ENCODE peak calls at places on chromosomes 5 and 9, in nine cellular contexts. One of them, this sample, is unnamed.
A peak's percentile ranks its signal among the peaks of the same experiment; 100 is the strongest.

GRCh38 chr9:129661029-129661428 is 4.4 kb upstream of the PRRX2 start:
- DNase-seq in CD8-positive, alpha-beta memory T cell: no peak
- DNase-seq in fibroblast of the aortic adventitia: no peak
- DNase-seq in kidney tubule cell: no peak
- DNase-seq in posterior cingulate gyrus: no peak
- DNase-seq in amniotic epithelial cell: no peak
- DNase-seq in iris pigment epithelial cell: no peak
- DNase-seq in stomach: no peak
- DNase-seq in activated CD4-positive, alpha-beta T cell treated with anti-CD3 and anti-CD28 coated beads for 24 hours: no peak
- DNase-seq in this sample: no peak

GRCh38 chr5:175470756-175471155 is 7.6 kb upstream of the SFXN1 start:
- DNase-seq in CD8-positive, alpha-beta memory T cell: no peak
- DNase-seq in fibroblast of the aortic adventitia: peak; percentile 4
- DNase-seq in kidney tubule cell: no peak
- DNase-seq in posterior cingulate gyrus: no peak
- DNase-seq in amniotic epithelial cell: no peak
- DNase-seq in iris pigment epithelial cell: no peak
- DNase-seq in stomach: no peak
- DNase-seq in activated CD4-positive, alpha-beta T cell treated with anti-CD3 and anti-CD28 coated beads for 24 hours: no peak
- DNase-seq in this sample: no peak

GRCh38 chr5:89723907-89724306 is 685.6 kb downstream of the CETN3 start:
- DNase-seq in CD8-positive, alpha-beta memory T cell: no peak
- DNase-seq in fibroblast of the aortic adventitia: no peak
- DNase-seq in kidney tubule cell: no peak
- DNase-seq in posterior cingulate gyrus: no peak
- DNase-seq in amniotic epithelial cell: no peak
- DNase-seq in iris pigment epithelial cell: peak; percentile 8
- DNase-seq in stomach: no peak
- DNase-seq in activated CD4-positive, alpha-beta T cell treated with anti-CD3 and anti-CD28 coated beads for 24 hours: no peak
- DNase-seq in this sample: no peak

GRCh38 chr5:127567026-127567768 is 49.8 kb downstream of the PRRC1 start:
- DNase-seq in CD8-positive, alpha-beta memory T cell: no peak
- DNase-seq in fibroblast of the aortic adventitia: no peak
- DNase-seq in kidney tubule cell: no peak
- DNase-seq in posterior cingulate gyrus: no peak
- DNase-seq in amniotic epithelial cell: no peak
- DNase-seq in iris pigment epithelial cell: no peak
- DNase-seq in stomach: no peak
- DNase-seq in activated CD4-positive, alpha-beta T cell treated with anti-CD3 and anti-CD28 coated beads for 24 hours: no peak
- DNase-seq in this sample: no peak

GRCh38 chr9:137021979-137022619 is 5.9 kb downstream of the ABCA2 start:
- DNase-seq in CD8-positive, alpha-beta memory T cell: peak; percentile 75
- DNase-seq in fibroblast of the aortic adventitia: peak; percentile 34
- DNase-seq in kidney tubule cell: peak; percentile 87
- DNase-seq in posterior cingulate gyrus: peak; percentile 86
- DNase-seq in amniotic epithelial cell: peak; percentile 62
- DNase-seq in iris pigment epithelial cell: peak; percentile 73
- DNase-seq in stomach: peak; percentile 84
- DNase-seq in activated CD4-positive, alpha-beta T cell treated with anti-CD3 and anti-CD28 coated beads for 24 hours: peak; percentile 73
- DNase-seq in this sample: peak; percentile 84

GRCh38 chr9:91770229-91770628 is 179.8 kb downstream of the ROR2 start:
- DNase-seq in CD8-positive, alpha-beta memory T cell: no peak
- DNase-seq in fibroblast of the aortic adventitia: no peak
- DNase-seq in kidney tubule cell: no peak
- DNase-seq in posterior cingulate gyrus: no peak
- DNase-seq in amniotic epithelial cell: no peak
- DNase-seq in iris pigment epithelial cell: no peak
- DNase-seq in stomach: no peak
- DNase-seq in activated CD4-positive, alpha-beta T cell treated with anti-CD3 and anti-CD28 coated beads for 24 hours: no peak
- DNase-seq in this sample: no peak

GRCh38 chr9:98866435-98867108 is 59.1 kb downstream of the GALNT12 start:
- DNase-seq in CD8-positive, alpha-beta memory T cell: no peak
- DNase-seq in fibroblast of the aortic adventitia: peak; percentile 44
- DNase-seq in kidney tubule cell: no peak
- DNase-seq in posterior cingulate gyrus: no peak
- DNase-seq in amniotic epithelial cell: no peak
- DNase-seq in iris pigment epithelial cell: no peak
- DNase-seq in stomach: no peak
- DNase-seq in activated CD4-positive, alpha-beta T cell treated with anti-CD3 and anti-CD28 coated beads for 24 hours: no peak
- DNase-seq in this sample: no peak

GRCh38 chr9:111231801-111232580 is 98.0 kb downstream of the OR2K2 start:
- DNase-seq in CD8-positive, alpha-beta memory T cell: no peak
- DNase-seq in fibroblast of the aortic adventitia: no peak
- DNase-seq in kidney tubule cell: no peak
- DNase-seq in posterior cingulate gyrus: no peak
- DNase-seq in amniotic epithelial cell: no peak
- DNase-seq in iris pigment epithelial cell: no peak
- DNase-seq in stomach: no peak
- DNase-seq in activated CD4-positive, alpha-beta T cell treated with anti-CD3 and anti-CD28 coated beads for 24 hours: no peak
- DNase-seq in this sample: no peak

GRCh38 chr5:167378894-167379723 is 912.3 kb upstream of the WWC1 start:
- DNase-seq in CD8-positive, alpha-beta memory T cell: no peak
- DNase-seq in fibroblast of the aortic adventitia: no peak
- DNase-seq in kidney tubule cell: no peak
- DNase-seq in posterior cingulate gyrus: no peak
- DNase-seq in amniotic epithelial cell: no peak
- DNase-seq in iris pigment epithelial cell: no peak
- DNase-seq in stomach: no peak
- DNase-seq in activated CD4-positive, alpha-beta T cell treated with anti-CD3 and anti-CD28 coated beads for 24 hours: no peak
- DNase-seq in this sample: no peak

GRCh38 chr9:70043689-70044449 is at the start of gene MAMDC2:
- DNase-seq in CD8-positive, alpha-beta memory T cell: no peak
- DNase-seq in fibroblast of the aortic adventitia: peak; percentile 23
- DNase-seq in kidney tubule cell: peak; percentile 60
- DNase-seq in posterior cingulate gyrus: peak; percentile 56
- DNase-seq in amniotic epithelial cell: no peak
- DNase-seq in iris pigment epithelial cell: peak; percentile 41
- DNase-seq in stomach: peak; percentile 27
- DNase-seq in activated CD4-positive, alpha-beta T cell treated with anti-CD3 and anti-CD28 coated beads for 24 hours: no peak
- DNase-seq in this sample: no peak

GRCh38 chr9:126704157-126704941 is 90.6 kb downstream of the LMX1B start:
- DNase-seq in CD8-positive, alpha-beta memory T cell: no peak
- DNase-seq in fibroblast of the aortic adventitia: peak; percentile 43
- DNase-seq in kidney tubule cell: peak; percentile 70
- DNase-seq in posterior cingulate gyrus: peak; percentile 85
- DNase-seq in amniotic epithelial cell: peak; percentile 76
- DNase-seq in iris pigment epithelial cell: peak; percentile 76
- DNase-seq in stomach: no peak
- DNase-seq in activated CD4-positive, alpha-beta T cell treated with anti-CD3 and anti-CD28 coated beads for 24 hours: no peak
- DNase-seq in this sample: no peak

GRCh38 chr9:113233146-113233545 is 11.8 kb downstream of the SLC31A1 start:
- DNase-seq in CD8-positive, alpha-beta memory T cell: no peak
- DNase-seq in fibroblast of the aortic adventitia: no peak
- DNase-seq in kidney tubule cell: no peak
- DNase-seq in posterior cingulate gyrus: no peak
- DNase-seq in amniotic epithelial cell: no peak
- DNase-seq in iris pigment epithelial cell: peak; percentile 49
- DNase-seq in stomach: no peak
- DNase-seq in activated CD4-positive, alpha-beta T cell treated with anti-CD3 and anti-CD28 coated beads for 24 hours: no peak
- DNase-seq in this sample: no peak

GRCh38 chr5:149959406-149960236 is 937 bp upstream of the SLC26A2 start:
- DNase-seq in CD8-positive, alpha-beta memory T cell: peak; percentile 26
- DNase-seq in fibroblast of the aortic adventitia: peak; percentile 74
- DNase-seq in kidney tubule cell: peak; percentile 83
- DNase-seq in posterior cingulate gyrus: no peak
- DNase-seq in amniotic epithelial cell: peak; percentile 84
- DNase-seq in iris pigment epithelial cell: peak; percentile 90
- DNase-seq in stomach: no peak
- DNase-seq in activated CD4-positive, alpha-beta T cell treated with anti-CD3 and anti-CD28 coated beads for 24 hours: peak; percentile 14
- DNase-seq in this sample: no peak

GRCh38 chr5:165393839-165394238 is 1888.4 kb downstream of the MAT2B start:
- DNase-seq in CD8-positive, alpha-beta memory T cell: no peak
- DNase-seq in fibroblast of the aortic adventitia: no peak
- DNase-seq in kidney tubule cell: no peak
- DNase-seq in posterior cingulate gyrus: no peak
- DNase-seq in amniotic epithelial cell: no peak
- DNase-seq in iris pigment epithelial cell: no peak
- DNase-seq in stomach: no peak
- DNase-seq in activated CD4-positive, alpha-beta T cell treated with anti-CD3 and anti-CD28 coated beads for 24 hours: no peak
- DNase-seq in this sample: no peak

GRCh38 chr5:74391410-74391809 is 249.1 kb downstream of the ENC1 start:
- DNase-seq in CD8-positive, alpha-beta memory T cell: no peak
- DNase-seq in fibroblast of the aortic adventitia: no peak
- DNase-seq in kidney tubule cell: no peak
- DNase-seq in posterior cingulate gyrus: no peak
- DNase-seq in amniotic epithelial cell: no peak
- DNase-seq in iris pigment epithelial cell: no peak
- DNase-seq in stomach: no peak
- DNase-seq in activated CD4-positive, alpha-beta T cell treated with anti-CD3 and anti-CD28 coated beads for 24 hours: no peak
- DNase-seq in this sample: no peak

GRCh38 chr9:136857606-136858412 is 5.7 kb downstream of the MAMDC4 start:
- DNase-seq in CD8-positive, alpha-beta memory T cell: no peak
- DNase-seq in fibroblast of the aortic adventitia: no peak
- DNase-seq in kidney tubule cell: no peak
- DNase-seq in posterior cingulate gyrus: peak; percentile 7
- DNase-seq in amniotic epithelial cell: no peak
- DNase-seq in iris pigment epithelial cell: no peak
- DNase-seq in stomach: peak; percentile 69
- DNase-seq in activated CD4-positive, alpha-beta T cell treated with anti-CD3 and anti-CD28 coated beads for 24 hours: no peak
- DNase-seq in this sample: no peak

GRCh38 chr5:133336969-133337410 is 275.4 kb downstream of the FSTL4 start:
- DNase-seq in CD8-positive, alpha-beta memory T cell: no peak
- DNase-seq in fibroblast of the aortic adventitia: no peak
- DNase-seq in kidney tubule cell: no peak
- DNase-seq in posterior cingulate gyrus: no peak
- DNase-seq in amniotic epithelial cell: no peak
- DNase-seq in iris pigment epithelial cell: no peak
- DNase-seq in stomach: no peak
- DNase-seq in activated CD4-positive, alpha-beta T cell treated with anti-CD3 and anti-CD28 coated beads for 24 hours: no peak
- DNase-seq in this sample: no peak

GRCh38 chr5:60613826-60614225 is 86.1 kb downstream of the DEPDC1B start:
- DNase-seq in CD8-positive, alpha-beta memory T cell: no peak
- DNase-seq in fibroblast of the aortic adventitia: no peak
- DNase-seq in kidney tubule cell: no peak
- DNase-seq in posterior cingulate gyrus: no peak
- DNase-seq in amniotic epithelial cell: no peak
- DNase-seq in iris pigment epithelial cell: no peak
- DNase-seq in stomach: no peak
- DNase-seq in activated CD4-positive, alpha-beta T cell treated with anti-CD3 and anti-CD28 coated beads for 24 hours: no peak
- DNase-seq in this sample: no peak

GRCh38 chr5:157827429-157827828 is 31.5 kb downstream of the CLINT1 start:
- DNase-seq in CD8-positive, alpha-beta memory T cell: no peak
- DNase-seq in fibroblast of the aortic adventitia: peak; percentile 64
- DNase-seq in kidney tubule cell: no peak
- DNase-seq in posterior cingulate gyrus: no peak
- DNase-seq in amniotic epithelial cell: no peak
- DNase-seq in iris pigment epithelial cell: peak; percentile 46
- DNase-seq in stomach: no peak
- DNase-seq in activated CD4-positive, alpha-beta T cell treated with anti-CD3 and anti-CD28 coated beads for 24 hours: no peak
- DNase-seq in this sample: no peak

GRCh38 chr5:74272019-74272775 is 368.3 kb downstream of the ENC1 start:
- DNase-seq in CD8-positive, alpha-beta memory T cell: no peak
- DNase-seq in fibroblast of the aortic adventitia: peak; percentile 40
- DNase-seq in kidney tubule cell: peak; percentile 95
- DNase-seq in posterior cingulate gyrus: no peak
- DNase-seq in amniotic epithelial cell: no peak
- DNase-seq in iris pigment epithelial cell: peak; percentile 63
- DNase-seq in stomach: no peak
- DNase-seq in activated CD4-positive, alpha-beta T cell treated with anti-CD3 and anti-CD28 coated beads for 24 hours: no peak
- DNase-seq in this sample: no peak

GRCh38 chr5:134153657-134154056 is 23.1 kb downstream of the SKP1 start:
- DNase-seq in CD8-positive, alpha-beta memory T cell: no peak
- DNase-seq in fibroblast of the aortic adventitia: no peak
- DNase-seq in kidney tubule cell: peak; percentile 49
- DNase-seq in posterior cingulate gyrus: no peak
- DNase-seq in amniotic epithelial cell: peak; percentile 65
- DNase-seq in iris pigment epithelial cell: peak; percentile 36
- DNase-seq in stomach: no peak
- DNase-seq in activated CD4-positive, alpha-beta T cell treated with anti-CD3 and anti-CD28 coated beads for 24 hours: no peak
- DNase-seq in this sample: no peak

GRCh38 chr5:181217111-181217804 is 5.8 kb upstream of the TRIM41 start:
- DNase-seq in CD8-positive, alpha-beta memory T cell: peak; percentile 66
- DNase-seq in fibroblast of the aortic adventitia: peak; percentile 39
- DNase-seq in kidney tubule cell: peak; percentile 53
- DNase-seq in posterior cingulate gyrus: peak; percentile 66
- DNase-seq in amniotic epithelial cell: peak; percentile 59
- DNase-seq in iris pigment epithelial cell: peak; percentile 64
- DNase-seq in stomach: peak; percentile 41
- DNase-seq in activated CD4-positive, alpha-beta T cell treated with anti-CD3 and anti-CD28 coated beads for 24 hours: peak; percentile 67
- DNase-seq in this sample: no peak

GRCh38 chr5:12615141-12615820 is 711.0 kb upstream of the CTNND2 start:
- DNase-seq in CD8-positive, alpha-beta memory T cell: no peak
- DNase-seq in fibroblast of the aortic adventitia: no peak
- DNase-seq in kidney tubule cell: no peak
- DNase-seq in posterior cingulate gyrus: no peak
- DNase-seq in amniotic epithelial cell: no peak
- DNase-seq in iris pigment epithelial cell: no peak
- DNase-seq in stomach: no peak
- DNase-seq in activated CD4-positive, alpha-beta T cell treated with anti-CD3 and anti-CD28 coated beads for 24 hours: no peak
- DNase-seq in this sample: no peak

GRCh38 chr9:21852751-21853150 is 50.3 kb downstream of the MTAP start:
- DNase-seq in CD8-positive, alpha-beta memory T cell: no peak
- DNase-seq in fibroblast of the aortic adventitia: no peak
- DNase-seq in kidney tubule cell: peak; percentile 61
- DNase-seq in posterior cingulate gyrus: no peak
- DNase-seq in amniotic epithelial cell: no peak
- DNase-seq in iris pigment epithelial cell: no peak
- DNase-seq in stomach: no peak
- DNase-seq in activated CD4-positive, alpha-beta T cell treated with anti-CD3 and anti-CD28 coated beads for 24 hours: no peak
- DNase-seq in this sample: no peak

GRCh38 chr5:40681351-40682311 is 1.9 kb downstream of the PTGER4 start:
- DNase-seq in CD8-positive, alpha-beta memory T cell: peak; percentile 17
- DNase-seq in fibroblast of the aortic adventitia: no peak
- DNase-seq in kidney tubule cell: peak; percentile 28
- DNase-seq in posterior cingulate gyrus: peak; percentile 11
- DNase-seq in amniotic epithelial cell: peak; percentile 16
- DNase-seq in iris pigment epithelial cell: peak; percentile 48
- DNase-seq in stomach: peak; percentile 44
- DNase-seq in activated CD4-positive, alpha-beta T cell treated with anti-CD3 and anti-CD28 coated beads for 24 hours: peak; percentile 25
- DNase-seq in this sample: no peak

GRCh38 chr5:90390933-90391332 is 18.6 kb downstream of the CETN3 start:
- DNase-seq in CD8-positive, alpha-beta memory T cell: no peak
- DNase-seq in fibroblast of the aortic adventitia: no peak
- DNase-seq in kidney tubule cell: no peak
- DNase-seq in posterior cingulate gyrus: no peak
- DNase-seq in amniotic epithelial cell: peak; percentile 15
- DNase-seq in iris pigment epithelial cell: no peak
- DNase-seq in stomach: no peak
- DNase-seq in activated CD4-positive, alpha-beta T cell treated with anti-CD3 and anti-CD28 coated beads for 24 hours: no peak
- DNase-seq in this sample: no peak

GRCh38 chr5:131640043-131640856 is 5.2 kb upstream of the RAPGEF6 start:
- DNase-seq in CD8-positive, alpha-beta memory T cell: no peak
- DNase-seq in fibroblast of the aortic adventitia: peak; percentile 50
- DNase-seq in kidney tubule cell: peak; percentile 66
- DNase-seq in posterior cingulate gyrus: no peak
- DNase-seq in amniotic epithelial cell: no peak
- DNase-seq in iris pigment epithelial cell: peak; percentile 61
- DNase-seq in stomach: no peak
- DNase-seq in activated CD4-positive, alpha-beta T cell treated with anti-CD3 and anti-CD28 coated beads for 24 hours: peak; percentile 31
- DNase-seq in this sample: no peak

GRCh38 chr9:90287567-90288274 is 354.9 kb downstream of the DIRAS2 start:
- DNase-seq in CD8-positive, alpha-beta memory T cell: no peak
- DNase-seq in fibroblast of the aortic adventitia: no peak
- DNase-seq in kidney tubule cell: peak; percentile 81
- DNase-seq in posterior cingulate gyrus: no peak
- DNase-seq in amniotic epithelial cell: peak; percentile 1
- DNase-seq in iris pigment epithelial cell: no peak
- DNase-seq in stomach: no peak
- DNase-seq in activated CD4-positive, alpha-beta T cell treated with anti-CD3 and anti-CD28 coated beads for 24 hours: no peak
- DNase-seq in this sample: no peak

GRCh38 chr5:36073595-36074216 is 7.0 kb upstream of the UGT3A2 start:
- DNase-seq in CD8-positive, alpha-beta memory T cell: no peak
- DNase-seq in fibroblast of the aortic adventitia: peak; percentile 7
- DNase-seq in kidney tubule cell: no peak
- DNase-seq in posterior cingulate gyrus: no peak
- DNase-seq in amniotic epithelial cell: no peak
- DNase-seq in iris pigment epithelial cell: no peak
- DNase-seq in stomach: no peak
- DNase-seq in activated CD4-positive, alpha-beta T cell treated with anti-CD3 and anti-CD28 coated beads for 24 hours: no peak
- DNase-seq in this sample: no peak

GRCh38 chr9:117734523-117735314 is 30.5 kb downstream of the TLR4 start:
- DNase-seq in CD8-positive, alpha-beta memory T cell: no peak
- DNase-seq in fibroblast of the aortic adventitia: peak; percentile 67
- DNase-seq in kidney tubule cell: peak; percentile 9
- DNase-seq in posterior cingulate gyrus: no peak
- DNase-seq in amniotic epithelial cell: peak; percentile 12
- DNase-seq in iris pigment epithelial cell: peak; percentile 84
- DNase-seq in stomach: no peak
- DNase-seq in activated CD4-positive, alpha-beta T cell treated with anti-CD3 and anti-CD28 coated beads for 24 hours: no peak
- DNase-seq in this sample: no peak

This sample was measured in hypothalamus.